ENCODE peak calls at places on chromosome 19, in ten cellular contexts. E is neural progenitor cell, Y is colonic mucosa, I is heart left ventricle, P is retinal pigment epithelial cell, N is dorsolateral prefrontal cortex, V is AG10803, L is GM06990, K is fibroblast of lung, J is AG04450. G is an unnamed sample.

GRCh38 chr19:8363803-8364771 is at the start of gene ANGPTL4:
- DNase-seq in E (peak), Y (peak), I (peak), P (no peak), N (no peak), V (peak), L (no peak), K (peak), J (no peak), G (no peak)

GRCh38 chr19:38070573-38070972 is 153.4 kb downstream of the DPF1 start:
- DNase-seq in E (no peak), Y (no peak), I (no peak), P (no peak), N (no peak), V (peak), L (no peak), K (peak), J (peak), G (no peak)

GRCh38 chr19:2711175-2711936 is 8.9 kb upstream of the GNG7 start:
- DNase-seq in E (no peak), Y (no peak), I (peak), P (no peak), N (no peak), V (peak), L (no peak), K (peak), J (peak), G (no peak)

GRCh38 chr19:56671613-56671994 is at the start of gene ZNF835:
- DNase-seq in E (no peak), Y (peak), I (peak), P (no peak), N (peak), V (no peak), L (peak), K (peak), J (no peak), G (peak)

GRCh38 chr19:3607398-3608078 is 863 bp upstream of the TBXA2R start:
- DNase-seq in E (peak), Y (peak), I (no peak), P (no peak), N (no peak), V (peak), L (no peak), K (no peak), J (no peak), G (no peak)

GRCh38 chr19:10270616-10271394 is at the start of gene ICAM1:
- DNase-seq in E (peak), Y (peak), I (peak), P (peak), N (no peak), V (peak), L (peak), K (peak), J (no peak), G (peak)

GRCh38 chr19:11737964-11738745 is 591 bp downstream of the ZNF823 start:
- DNase-seq in E (peak), Y (peak), I (peak), P (no peak), N (peak), V (peak), L (peak), K (peak), J (no peak), G (peak)

GRCh38 chr19:42440357-42441046 is 2.2 kb downstream of the CXCL17 start:
- DNase-seq in E (peak), Y (peak), I (peak), P (no peak), N (peak), V (peak), L (peak), K (peak), J (peak), G (peak)

GRCh38 chr19:32870981-32871451 is 1.4 kb upstream of the SLC7A9 start:
- DNase-seq in E (no peak), Y (no peak), I (no peak), P (peak), N (no peak), V (no peak), L (no peak), K (no peak), J (no peak), G (no peak)

GRCh38 chr19:38304866-38305429 is 897 bp downstream of the C19orf33 start:
- DNase-seq in E (peak), Y (peak), I (peak), P (peak), N (no peak), V (no peak), L (no peak), K (no peak), J (no peak), G (no peak)

GRCh38 chr19:14916848-14917247 is 24.4 kb upstream of the OR7C2 start:
- DNase-seq in E (no peak), Y (no peak), I (no peak), P (no peak), N (no peak), V (no peak), L (no peak), K (no peak), J (no peak), G (peak)

GRCh38 chr19:33446156-33446917 is 72.8 kb downstream of the CEBPG start:
- DNase-seq in E (no peak), Y (no peak), I (peak), P (no peak), N (no peak), V (no peak), L (no peak), K (no peak), J (no peak), G (no peak)

GRCh38 chr19:52102782-52103181 is 7.2 kb upstream of the ZNF841 start:
- DNase-seq in E (no peak), Y (no peak), I (no peak), P (no peak), N (no peak), V (no peak), L (no peak), K (no peak), J (no peak), G (no peak)

GRCh38 chr19:31596751-31597150 is 247.5 kb upstream of the TSHZ3 start:
- DNase-seq in E (no peak), Y (no peak), I (no peak), P (no peak), N (no peak), V (no peak), L (no peak), K (no peak), J (no peak), G (no peak)

GRCh38 chr19:49927526-49928264 is 1.3 kb upstream of the ATF5 start:
- DNase-seq in E (no peak), Y (no peak), I (no peak), P (no peak), N (no peak), V (no peak), L (no peak), K (no peak), J (no peak), G (no peak)

DNA sequence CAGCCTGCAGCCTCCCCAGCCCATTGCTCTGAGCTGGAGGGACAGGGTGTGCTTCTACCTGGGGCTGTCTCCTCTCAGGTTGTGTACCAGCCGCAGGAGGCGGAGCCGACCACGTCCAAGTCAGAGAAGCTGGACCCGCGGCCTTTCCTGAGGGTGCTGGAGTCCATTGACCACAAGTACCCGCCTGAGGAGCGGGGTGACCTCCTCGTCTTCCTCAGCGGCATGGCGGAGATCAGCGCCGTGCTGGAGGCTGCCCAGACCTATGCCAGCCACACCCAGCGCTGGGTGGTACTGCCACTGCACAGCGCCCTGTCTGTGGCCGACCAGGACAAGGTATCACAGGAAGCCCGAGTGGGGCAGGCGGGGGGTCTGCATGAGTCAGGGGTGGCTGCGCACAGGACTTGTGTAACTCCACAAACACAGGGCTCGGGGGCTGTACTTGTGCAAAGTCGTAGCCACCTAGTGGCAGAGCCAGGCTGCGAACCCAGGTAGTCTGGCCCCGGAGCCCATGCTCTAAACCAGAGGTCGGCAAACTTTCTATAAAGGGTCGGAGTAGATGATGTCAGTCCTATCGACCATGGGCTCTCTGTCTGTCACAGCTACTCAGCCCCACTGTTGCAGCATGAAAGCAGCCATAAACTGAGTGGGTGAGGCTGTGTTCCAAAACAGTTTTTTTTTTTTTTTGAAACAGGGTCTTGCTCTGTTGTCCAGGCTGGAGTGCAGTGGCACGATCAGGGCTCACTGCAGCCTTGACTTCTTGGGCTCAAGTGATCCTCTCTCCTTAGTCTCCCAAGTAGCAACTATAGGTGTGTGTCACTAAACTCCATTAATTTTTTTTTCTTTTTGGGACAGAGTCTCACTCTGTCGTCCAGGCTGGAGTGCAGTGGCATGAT is 8.9 kb downstream of the DHX34 start:
- DNase-seq in E (peak), Y (no peak), I (no peak), P (no peak), N (no peak), V (no peak), L (no peak), K (no peak), J (no peak), G (peak)
- TF ChIP-seq CTCF in E (peak), Y (no peak), I (no peak), P (peak), N (no peak), V (peak), L (peak), K (no peak), J (peak), G (no peak)

GRCh38 chr19:21603431-21604153 is 98.2 kb downstream of the ZNF429 start:
- DNase-seq in E (no peak), Y (no peak), I (no peak), P (no peak), N (no peak), V (no peak), L (no peak), K (no peak), J (no peak), G (no peak)

GRCh38 chr19:21602105-21602658 is 96.8 kb downstream of the ZNF429 start:
- DNase-seq in E (no peak), Y (no peak), I (no peak), P (no peak), N (no peak), V (no peak), L (no peak), K (no peak), J (no peak), G (no peak)

GRCh38 chr19:21604351-21604926 is 99.0 kb downstream of the ZNF429 start:
- DNase-seq in E (peak), Y (peak), I (no peak), P (no peak), N (no peak), V (peak), L (no peak), K (peak), J (no peak), G (no peak)

GRCh38 chr19:21607453-21607852 is 102.1 kb downstream of the ZNF429 start:
- DNase-seq in E (no peak), Y (no peak), I (no peak), P (no peak), N (no peak), V (no peak), L (no peak), K (no peak), J (no peak), G (no peak)

GRCh38 chr19:21604941-21605548 is 99.6 kb downstream of the ZNF429 start:
- DNase-seq in E (no peak), Y (peak), I (no peak), P (peak), N (peak), V (no peak), L (no peak), K (peak), J (no peak), G (no peak)
- H3K4me3 ChIP-seq in E (no peak), Y (peak), I (peak), P (peak), N (peak), V (peak), L (peak), K (peak), J (peak), G (peak)

GRCh38 chr19:18521692-18522123 is at the start of gene ELL:
- DNase-seq in E (no peak), Y (no peak), I (no peak), P (no peak), N (no peak), V (no peak), L (no peak), K (no peak), J (no peak), G (no peak)

GRCh38 chr19:18519962-18520847 is 1.7 kb downstream of the ELL start:
- DNase-seq in E (peak), Y (peak), I (no peak), P (no peak), N (peak), V (peak), L (peak), K (peak), J (peak), G (peak)

GRCh38 chr19:18522124-18522861 is 423 bp upstream of the ELL start:
- DNase-seq in E (peak), Y (peak), I (peak), P (peak), N (peak), V (peak), L (peak), K (peak), J (peak), G (peak)

GRCh38 chr19:18518639-18519038 is 3.2 kb downstream of the ELL start:
- DNase-seq in E (no peak), Y (no peak), I (no peak), P (no peak), N (no peak), V (no peak), L (no peak), K (no peak), J (no peak), G (no peak)

GRCh38 chr19:18520848-18521691 is 800 bp downstream of the ELL start:
- DNase-seq in E (peak), Y (peak), I (no peak), P (no peak), N (no peak), V (no peak), L (peak), K (no peak), J (no peak), G (peak)
- TF ChIP-seq CTCF in E (peak), Y (no peak), I (no peak), P (peak), N (no peak), V (no peak), L (no peak), K (no peak), J (peak), G (no peak)

DNA sequence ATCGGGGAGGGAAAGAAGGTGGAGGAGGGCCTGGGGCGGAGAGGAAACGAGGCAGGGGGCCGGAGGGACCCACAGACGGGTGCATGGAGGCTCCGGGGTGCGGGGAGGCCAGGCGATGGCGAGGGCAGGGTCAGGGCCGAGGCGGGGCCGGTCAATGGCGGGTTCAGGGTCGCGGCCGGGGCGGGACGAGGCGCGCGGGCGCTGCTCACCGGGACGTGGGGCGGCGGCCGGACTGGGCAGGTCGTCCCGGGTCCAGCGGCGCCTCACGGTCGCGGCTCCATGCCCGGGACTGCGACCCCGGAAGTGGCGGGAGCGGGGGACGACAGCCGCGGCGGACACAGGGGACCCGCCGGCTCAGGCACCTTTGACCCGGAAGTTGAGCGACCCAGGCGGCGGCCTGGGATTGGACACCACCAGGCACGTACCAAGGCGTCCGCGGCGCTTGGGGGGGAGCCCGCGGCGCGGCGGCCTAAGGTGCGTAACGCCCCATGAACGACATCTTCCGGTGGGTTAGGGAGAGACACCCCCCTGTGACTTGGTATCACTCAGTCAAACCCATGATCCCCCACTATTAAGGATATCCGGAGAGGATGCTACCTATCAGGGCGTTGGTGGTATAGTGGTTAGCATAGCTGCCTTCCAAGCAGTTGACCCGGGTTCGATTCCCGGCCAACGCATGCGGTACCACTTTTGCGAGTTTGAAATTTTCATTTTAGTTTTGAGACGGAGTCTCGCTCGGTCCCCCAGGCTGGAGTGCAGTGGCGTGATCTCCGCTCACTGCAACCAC is at the start of gene DPP9:
- DNase-seq in E (peak), Y (peak), I (peak), P (peak), N (peak), V (peak), L (peak), K (peak), J (peak), G (peak)
- H3K4me3 ChIP-seq in E (peak), Y (peak), I (peak), P (peak), N (peak), V (peak), L (peak), K (peak), J (peak), G (peak)

GRCh38 chr19:48006762-48007161 is 12.3 kb downstream of the ELSPBP1 start:
- DNase-seq in E (no peak), Y (no peak), I (no peak), P (no peak), N (no peak), V (no peak), L (no peak), K (no peak), J (no peak), G (peak)
- TF ChIP-seq CTCF in E (peak), Y (no peak), I (no peak), P (no peak), N (no peak), V (peak), L (peak), K (no peak), J (no peak), G (peak)

DNA sequence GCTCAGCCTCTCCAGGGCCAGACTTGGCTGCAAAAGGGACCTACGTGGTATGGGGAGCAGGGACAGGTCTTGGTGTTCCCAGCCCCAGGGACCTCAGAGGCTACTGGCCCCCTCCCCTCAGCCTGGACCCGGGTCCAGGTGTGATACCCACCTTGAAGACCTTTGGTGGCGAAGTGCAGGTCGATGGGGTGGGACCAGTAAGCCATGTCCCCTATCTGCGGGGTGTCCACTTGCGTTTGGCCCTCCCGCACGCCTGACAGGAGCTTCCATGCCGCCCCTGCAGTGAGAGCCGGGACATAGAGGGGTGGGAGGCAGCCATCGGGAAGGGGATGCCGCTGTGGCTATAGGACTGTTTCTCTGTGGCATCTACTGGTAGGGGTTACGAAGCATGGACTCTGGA is 4.0 kb upstream of the TGFB1 start:
- DNase-seq in E (no peak), Y (no peak), I (no peak), P (no peak), N (no peak), V (no peak), L (no peak), K (no peak), J (no peak), G (no peak)
- H3K4me3 ChIP-seq in E (no peak), Y (no peak), I (no peak), P (no peak), N (no peak), V (no peak), L (no peak), K (no peak), J (no peak), G (no peak)

DNA sequence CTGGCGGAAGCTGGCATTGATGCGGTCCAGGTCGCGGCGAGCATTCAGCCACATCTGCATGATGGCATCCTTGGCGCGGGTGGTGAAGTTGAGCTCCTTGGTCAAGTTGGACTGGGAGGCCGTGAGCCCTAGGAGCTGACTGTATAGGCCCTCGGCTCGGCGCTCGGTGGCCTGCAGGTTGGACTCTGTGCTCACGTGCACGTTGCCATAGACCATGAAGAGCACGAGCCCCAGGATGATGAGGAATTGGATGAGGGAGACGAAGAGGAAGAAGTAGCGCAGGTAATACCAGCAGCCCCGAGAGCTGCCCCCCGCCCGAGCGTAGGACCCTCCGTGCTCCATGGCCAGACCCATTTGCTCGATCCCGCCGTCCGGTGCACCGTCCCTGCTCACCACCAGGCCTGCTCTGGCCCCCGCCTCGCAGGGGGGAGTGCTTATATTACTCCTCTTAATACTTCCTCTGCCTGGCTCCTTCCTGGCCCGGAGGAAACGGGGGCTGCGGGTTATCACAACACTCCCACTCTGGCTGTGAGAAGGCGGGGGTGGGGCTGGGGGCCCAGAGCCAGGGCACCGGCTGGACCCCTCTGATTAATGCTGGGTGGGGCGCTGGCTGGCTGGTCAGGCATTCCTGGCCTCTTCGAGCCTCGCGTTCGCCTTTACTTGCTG is at the start of gene PLVAP:
- DNase-seq in E (no peak), Y (no peak), I (no peak), P (no peak), N (no peak), V (no peak), L (no peak), K (no peak), J (no peak), G (no peak)
- TF ChIP-seq CTCF in E (no peak), Y (no peak), I (no peak), P (no peak), N (no peak), V (no peak), L (no peak), K (no peak), J (no peak), G (no peak)

GRCh38 chr19:13838943-13839192 is 38.1 kb upstream of the NANOS3 start:
- DNase-seq in E (no peak), Y (no peak), I (no peak), P (no peak), N (no peak), V (no peak), L (no peak), K (no peak), J (no peak), G (no peak)
- H3K4me3 ChIP-seq in E (no peak), Y (peak), I (peak), P (peak), N (peak), V (peak), L (peak), K (peak), J (peak), G (peak)

DNA sequence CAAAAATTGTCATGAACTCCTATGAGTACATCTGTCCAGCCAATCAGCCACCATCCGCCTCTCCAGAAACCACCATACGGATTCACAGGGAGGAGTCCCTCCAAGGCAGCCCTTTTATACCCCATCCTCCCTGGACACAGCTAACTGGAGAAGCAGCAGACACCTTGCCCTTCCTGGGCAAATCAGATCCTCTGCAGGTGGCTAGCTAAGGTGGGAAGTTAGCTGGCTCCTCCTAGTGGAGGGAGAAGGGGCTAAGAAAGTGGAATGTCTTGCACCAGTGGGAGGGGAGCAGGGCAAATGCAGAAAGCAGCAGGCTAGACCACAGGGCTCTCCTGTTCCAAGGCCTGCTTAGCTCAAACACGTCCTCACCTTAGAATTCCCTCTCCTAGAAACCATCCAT is 46.2 kb upstream of the UQCRFS1 start:
- DNase-seq in E (peak), Y (no peak), I (no peak), P (no peak), N (no peak), V (no peak), L (no peak), K (no peak), J (no peak), G (peak)
- TF ChIP-seq CTCF in E (peak), Y (no peak), I (no peak), P (peak), N (no peak), V (peak), L (peak), K (peak), J (no peak), G (peak)